ENCODE peak calls at places on chromosomes 3 and 15, in seven cellular contexts. R, I, U, O, J, G and Z are unnamed samples.

GRCh38 chr3:124628865-124629264 is 101.4 kb upstream of the UMPS start:
- DNase-seq in R (no peak), I (no peak), O (no peak), U (no peak), J (no peak), G (no peak), Z (no peak)

GRCh38 chr15:88913017-88913849 is at the start of gene MFGE8:
- DNase-seq in I (peak), R (peak), O (peak), U (peak), G (peak), J (no peak), Z (peak)

GRCh38 chr15:70100495-70101331 is 3.0 kb upstream of the TLE3 start:
- DNase-seq in O (peak), U (peak), R (peak), J (peak), I (peak), G (no peak), Z (peak)

GRCh38 chr3:25652921-25653320 is 11.8 kb downstream of the TOP2B start:
- DNase-seq in U (no peak), I (no peak), R (no peak), G (no peak), J (no peak), O (no peak), Z (no peak)

GRCh38 chr15:89486726-89487050 is 9.7 kb downstream of the RHCG start:
- DNase-seq in G (no peak), O (no peak), J (no peak), R (no peak), I (no peak), U (peak), Z (no peak)

GRCh38 chr3:40873456-40873855 is 325.8 kb upstream of the CTNNB1 start:
- DNase-seq in R (no peak), J (no peak), I (no peak), U (no peak), O (no peak), G (no peak), Z (no peak)

GRCh38 chr3:29280675-29281264 is at the start of gene RBMS3:
- DNase-seq in I (peak), U (peak), O (peak), J (peak), G (peak), R (peak), Z (peak)

GRCh38 chr15:60496853-60497252 is 17.9 kb upstream of the ICE2 start:
- DNase-seq in U (no peak), G (no peak), I (no peak), O (no peak), J (no peak), R (no peak), Z (no peak)

GRCh38 chr3:46927718-46928073 is 48.8 kb downstream of the CCDC12 start:
- DNase-seq in I (no peak), U (no peak), O (no peak), J (no peak), G (no peak), R (no peak), Z (no peak)

GRCh38 chr3:115961390-115961789 is 338.1 kb downstream of the GAP43 start:
- DNase-seq in I (no peak), J (no peak), G (no peak), U (no peak), R (no peak), O (no peak), Z (no peak)

GRCh38 chr3:105752791-105753415 is 115.9 kb downstream of the CBLB start:
- DNase-seq in I (no peak), J (no peak), O (no peak), U (peak), R (no peak), G (no peak), Z (no peak)

GRCh38 chr3:195906865-195907729 is 1.3 kb downstream of the TNK2 start:
- DNase-seq in R (no peak), I (peak), U (peak), G (no peak), J (no peak), O (no peak), Z (peak)

GRCh38 chr3:106482436-106482835 is 613.6 kb upstream of the CBLB start:
- DNase-seq in R (no peak), U (no peak), O (no peak), J (no peak), I (no peak), G (no peak), Z (no peak)

GRCh38 chr15:35067501-35068347 is 17.4 kb downstream of the NANOGP8 start:
- DNase-seq in I (no peak), G (no peak), U (no peak), O (no peak), J (no peak), R (no peak), Z (no peak)

GRCh38 chr3:29695905-29696238 is 415.0 kb downstream of the RBMS3 start:
- DNase-seq in J (no peak), R (no peak), O (no peak), I (no peak), U (no peak), G (no peak), Z (no peak)

GRCh38 chr3:43765417-43766030 is 74.8 kb downstream of the ABHD5 start:
- DNase-seq in O (no peak), J (no peak), G (peak), R (no peak), U (no peak), I (no peak), Z (no peak)

GRCh38 chr3:21718161-21718765 is 32.7 kb downstream of the ZNF385D start:
- DNase-seq in R (no peak), J (no peak), G (no peak), I (no peak), U (no peak), O (no peak), Z (no peak)

GRCh38 chr3:5298453-5298852 is 110.9 kb downstream of the EDEM1 start:
- DNase-seq in G (no peak), O (no peak), J (no peak), I (no peak), U (no peak), R (no peak), Z (no peak)

GRCh38 chr15:30043211-30043655 is 39.5 kb upstream of the GOLGA8J start:
- DNase-seq in G (no peak), I (no peak), O (no peak), U (no peak), J (no peak), R (peak), Z (no peak)

GRCh38 chr3:108234387-108234957 is 12.2 kb upstream of the IFT57 start:
- DNase-seq in J (no peak), I (no peak), O (no peak), R (no peak), G (no peak), U (no peak), Z (no peak)

GRCh38 chr15:28962851-28963710 is 77.3 kb downstream of the APBA2 start:
- DNase-seq in I (no peak), U (no peak), O (no peak), R (no peak), J (no peak), G (no peak), Z (no peak)

GRCh38 chr15:89472785-89473256 is 23.6 kb downstream of the RHCG start:
- DNase-seq in R (peak), U (peak), I (no peak), O (no peak), G (no peak), J (peak), Z (peak)

GRCh38 chr3:161770532-161771386 is 274.2 kb downstream of the OTOL1 start:
- DNase-seq in U (no peak), G (no peak), J (no peak), I (no peak), R (no peak), O (no peak), Z (no peak)

GRCh38 chr3:58158427-58159153 is 52.2 kb downstream of the DNASE1L3 start:
- DNase-seq in R (no peak), I (no peak), J (no peak), O (no peak), U (no peak), G (no peak), Z (no peak)

DNA sequence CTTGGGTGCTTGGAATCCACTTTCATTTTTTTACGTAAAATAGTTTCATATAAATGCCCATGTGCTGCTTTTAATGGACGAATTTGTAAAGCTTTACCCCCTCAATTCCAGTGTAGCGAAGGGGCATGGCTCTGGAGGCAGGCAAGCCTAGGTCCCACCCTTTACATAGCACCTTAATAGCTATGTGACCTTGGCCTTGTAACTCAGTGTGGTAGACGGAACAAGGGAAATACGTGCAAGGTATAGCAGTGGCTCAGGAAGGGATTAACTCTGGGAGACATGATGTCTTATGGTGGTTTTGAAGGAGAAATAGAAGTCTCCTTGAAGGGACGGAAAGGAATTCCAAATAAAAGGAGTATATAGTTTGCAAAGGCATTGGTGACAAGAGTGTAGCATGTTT is 1.4 kb downstream of the SEC61A1 start:
- DNase-seq in O (no peak), G (no peak), J (no peak), I (no peak), U (no peak), R (no peak), Z (no peak)
- H3K4me3 ChIP-seq in O (peak), G (no peak), J (peak), I (peak), U (peak), R (peak), Z (no peak)

GRCh38 chr3:190504354-190505125 is 9.3 kb upstream of the IL1RAP start:
- DNase-seq in G (no peak), J (no peak), U (no peak), O (no peak), R (no peak), I (no peak), Z (no peak)

GRCh38 chr3:190505381-190506003 is 8.4 kb upstream of the IL1RAP start:
- DNase-seq in R (no peak), U (no peak), J (no peak), G (no peak), I (no peak), O (no peak), Z (no peak)

GRCh38 chr3:190506271-190506670 is 7.6 kb upstream of the IL1RAP start:
- DNase-seq in R (no peak), J (no peak), I (no peak), O (no peak), G (no peak), U (no peak), Z (no peak)
- TF ChIP-seq CTCF in R (no peak), J (no peak), I (no peak), O (no peak), G (no peak), U (no peak), Z (no peak)

GRCh38 chr3:66220602-66221377 is at the start of gene SLC25A26:
- DNase-seq in U (peak), O (peak), J (peak), R (peak), I (peak), G (peak), Z (peak)
- TF ChIP-seq POLR2A in U (peak), O (no peak), J (peak), R (peak), I (no peak), G (no peak), Z (peak)

GRCh38 chr3:33355611-33356010 is 78.4 kb downstream of the FBXL2 start:
- DNase-seq in R (peak), U (no peak), J (no peak), G (no peak), I (no peak), O (no peak), Z (peak)
- H3K4me3 ChIP-seq in R (no peak), U (no peak), J (no peak), G (no peak), I (no peak), O (no peak), Z (no peak)

GRCh38 chr15:49046113-49046883 is at the start of gene SECISBP2L:
- DNase-seq in G (peak), J (peak), U (peak), I (peak), O (peak), R (peak), Z (peak)
- TF ChIP-seq CTCF in G (no peak), J (no peak), U (no peak), I (peak), O (no peak), R (peak), Z (no peak)